ENCODE peak calls at places on chromosome 18, in five cellular contexts. I is psoas muscle, U is iPS DF 6.9, S is IMR-90, A is thyroid gland. X is an unnamed sample.
A peak's percentile ranks its signal among the peaks of the same experiment; 100 is the strongest.

GRCh38 chr18:72895548-72895947 is 27.8 kb upstream of the NETO1 start:
- DNase-seq in I (no peak), U (no peak), S (no peak), A (no peak), X (no peak)

GRCh38 chr18:22342625-22343024 is 75.1 kb downstream of the CTAGE1 start:
- DNase-seq in I (no peak), U (no peak), S (peak; percentile 78), A (peak; percentile 82), X (peak; percentile 81)

GRCh38 chr18:4068552-4069158 is 386.5 kb downstream of the DLGAP1 start:
- DNase-seq in I (no peak), U (peak; percentile 78), S (peak; percentile 56), A (peak; percentile 29), X (no peak)

GRCh38 chr18:58870130-58870529 is 5.5 kb downstream of the ZNF532 start:
- DNase-seq in I (no peak), U (no peak), S (peak; percentile 35), A (peak; percentile 36), X (no peak)

GRCh38 chr18:7958081-7958896 is 391.2 kb downstream of the PTPRM start:
- DNase-seq in I (no peak), U (no peak), S (peak; percentile 52), A (no peak), X (no peak)

GRCh38 chr18:59220164-59220783 is 316 bp downstream of the GRP start:
- DNase-seq in I (no peak), U (no peak), S (no peak), A (no peak), X (no peak)

GRCh38 chr18:50286391-50287027 is 983 bp downstream of the CXXC1 start:
- DNase-seq in I (no peak), U (no peak), S (peak; percentile 29), A (no peak), X (no peak)

GRCh38 chr18:30999887-31000628 is 42.5 kb downstream of the DSC3 start:
- DNase-seq in I (no peak), U (no peak), S (no peak), A (no peak), X (no peak)

GRCh38 chr18:50131591-50131990 is 63.4 kb downstream of the MYO5B start:
- DNase-seq in I (no peak), U (no peak), S (no peak), A (no peak), X (no peak)

GRCh38 chr18:78981652-78981955 is 2.0 kb downstream of the SALL3 start:
- DNase-seq in I (no peak), U (no peak), S (no peak), A (no peak), X (no peak)

GRCh38 chr18:34591920-34592444 is 118.1 kb upstream of the DTNA start:
- DNase-seq in I (no peak), U (no peak), S (no peak), A (no peak), X (no peak)
- H3K4me3 ChIP-seq in I (peak overlapping the region; percentile 59), U (no peak overlapping the region), S (no peak overlapping the region), A (no peak overlapping the region), X (no peak overlapping the region)

GRCh38 chr18:24656044-24656443 is 195.6 kb downstream of the HRH4 start:
- DNase-seq in I (no peak), U (no peak), S (no peak), A (no peak), X (no peak)

GRCh38 chr18:24658302-24658701 is 197.9 kb downstream of the HRH4 start:
- DNase-seq in I (no peak), U (no peak), S (no peak), A (no peak), X (no peak)

GRCh38 chr18:24656571-24656971 is 196.1 kb downstream of the HRH4 start:
- DNase-seq in I (no peak), U (no peak), S (peak; percentile 94), A (no peak), X (no peak)

GRCh38 chr18:24659837-24660720 is 199.6 kb downstream of the HRH4 start:
- DNase-seq in I (peak; percentile 44), U (no peak), S (peak; percentile 18), A (no peak), X (peak; percentile 46)

GRCh38 chr18:24657461-24657860 is 197.0 kb downstream of the HRH4 start:
- DNase-seq in I (no peak), U (no peak), S (no peak), A (no peak), X (no peak)
- H3K27ac ChIP-seq in I (no peak overlapping the region), U (no peak overlapping the region), S (peak overlapping the region; percentile 81), A (no peak overlapping the region), X (no peak overlapping the region)

DNA sequence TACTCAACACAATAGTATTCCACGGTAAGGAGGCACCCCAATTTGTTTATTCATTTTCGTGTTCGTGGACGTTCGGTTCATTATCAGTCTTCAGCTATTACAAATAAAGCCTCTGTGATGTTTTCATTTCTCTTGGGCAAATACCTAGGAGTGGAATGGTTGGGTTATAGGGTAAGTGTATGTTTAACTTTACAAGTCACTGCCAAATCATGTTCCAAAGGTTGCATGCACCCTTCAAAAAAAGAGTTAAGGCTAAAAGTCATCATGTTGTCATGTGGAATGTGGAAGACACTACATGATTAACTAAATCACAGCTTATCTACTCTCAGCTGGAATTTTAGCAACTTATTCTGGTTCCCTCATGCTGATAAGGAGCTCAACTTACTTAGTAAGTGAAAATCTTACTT is 15.8 kb downstream of the INO80C start:
- DNase-seq in I (no peak), U (no peak), S (peak; percentile 31), A (no peak), X (no peak)
- H3K4me3 ChIP-seq in I (no peak overlapping the region), U (no peak overlapping the region), S (no peak overlapping the region), A (no peak overlapping the region), X (no peak overlapping the region)

GRCh38 chr18:70371085-70371735 is 82.4 kb downstream of the SOCS6 start:
- DNase-seq in I (no peak), U (no peak), S (no peak), A (no peak), X (no peak)
- H3K27ac ChIP-seq in I (no peak overlapping the region), U (no peak overlapping the region), S (no peak overlapping the region), A (no peak overlapping the region), X (no peak overlapping the region)